ENCODE peak calls at places on chromosomes 3 and 15, in seven cellular contexts. One of them, this sample, is unnamed.

GRCh38 chr15:97504031-97504430 is 456.5 kb upstream of the ARRDC4 start:
- DNase-seq in upper lobe of right lung: no peak
- DNase-seq in HFF-Myc: no peak
- DNase-seq in keratinocyte: peak
- DNase-seq in AG04449: no peak
- DNase-seq in foreskin fibroblast: peak
- DNase-seq in choroid plexus epithelial cell: peak
- DNase-seq in this sample: peak

GRCh38 chr3:187122261-187122660 is 17.0 kb downstream of the RPL39L start:
- DNase-seq in foreskin fibroblast: no peak
- DNase-seq in AG04449: no peak
- DNase-seq in choroid plexus epithelial cell: peak
- DNase-seq in keratinocyte: no peak
- DNase-seq in HFF-Myc: no peak
- DNase-seq in upper lobe of right lung: no peak
- DNase-seq in this sample: no peak

GRCh38 chr3:172939651-172940293 is 189.2 kb downstream of the ECT2 start:
- DNase-seq in AG04449: no peak
- DNase-seq in choroid plexus epithelial cell: peak
- DNase-seq in HFF-Myc: no peak
- DNase-seq in foreskin fibroblast: peak
- DNase-seq in upper lobe of right lung: no peak
- DNase-seq in keratinocyte: no peak
- DNase-seq in this sample: no peak

GRCh38 chr15:100929641-100930042 is 10.5 kb downstream of the LRRK1 start:
- DNase-seq in keratinocyte: peak
- DNase-seq in upper lobe of right lung: no peak
- DNase-seq in HFF-Myc: no peak
- DNase-seq in choroid plexus epithelial cell: peak
- DNase-seq in AG04449: no peak
- DNase-seq in foreskin fibroblast: no peak
- DNase-seq in this sample: peak

GRCh38 chr3:106332884-106333283 is 464.1 kb upstream of the CBLB start:
- DNase-seq in AG04449: no peak
- DNase-seq in upper lobe of right lung: no peak
- DNase-seq in keratinocyte: no peak
- DNase-seq in HFF-Myc: no peak
- DNase-seq in choroid plexus epithelial cell: no peak
- DNase-seq in foreskin fibroblast: no peak
- DNase-seq in this sample: peak

GRCh38 chr15:87609909-87610308 is 646.6 kb downstream of the NTRK3 start:
- DNase-seq in HFF-Myc: no peak
- DNase-seq in choroid plexus epithelial cell: no peak
- DNase-seq in foreskin fibroblast: no peak
- DNase-seq in keratinocyte: no peak
- DNase-seq in upper lobe of right lung: no peak
- DNase-seq in AG04449: no peak
- DNase-seq in this sample: no peak

GRCh38 chr15:39417766-39418165 is 163.1 kb upstream of the THBS1 start:
- DNase-seq in foreskin fibroblast: no peak
- DNase-seq in AG04449: no peak
- DNase-seq in keratinocyte: no peak
- DNase-seq in HFF-Myc: no peak
- DNase-seq in choroid plexus epithelial cell: no peak
- DNase-seq in upper lobe of right lung: no peak
- DNase-seq in this sample: no peak

GRCh38 chr15:71792521-71792920 is 17.8 kb upstream of the NR2E3 start:
- DNase-seq in foreskin fibroblast: peak
- DNase-seq in keratinocyte: peak
- DNase-seq in HFF-Myc: no peak
- DNase-seq in upper lobe of right lung: no peak
- DNase-seq in AG04449: peak
- DNase-seq in choroid plexus epithelial cell: peak
- DNase-seq in this sample: peak

GRCh38 chr3:50264964-50265485 is 3.9 kb upstream of the SEMA3B start:
- DNase-seq in upper lobe of right lung: no peak
- DNase-seq in HFF-Myc: no peak
- DNase-seq in choroid plexus epithelial cell: no peak
- DNase-seq in foreskin fibroblast: no peak
- DNase-seq in keratinocyte: no peak
- DNase-seq in AG04449: no peak
- DNase-seq in this sample: peak

GRCh38 chr3:10351013-10351735 is 30.3 kb upstream of the SEC13 start:
- DNase-seq in keratinocyte: no peak
- DNase-seq in AG04449: no peak
- DNase-seq in HFF-Myc: no peak
- DNase-seq in foreskin fibroblast: no peak
- DNase-seq in upper lobe of right lung: no peak
- DNase-seq in choroid plexus epithelial cell: no peak
- DNase-seq in this sample: no peak

GRCh38 chr15:32029862-32030781 is at the start of gene CHRNA7:
- DNase-seq in choroid plexus epithelial cell: peak
- DNase-seq in keratinocyte: no peak
- DNase-seq in upper lobe of right lung: peak
- DNase-seq in HFF-Myc: no peak
- DNase-seq in foreskin fibroblast: peak
- DNase-seq in AG04449: no peak
- DNase-seq in this sample: peak

GRCh38 chr15:41870689-41871081 is 23.2 kb downstream of the SPTBN5 start:
- DNase-seq in upper lobe of right lung: no peak
- DNase-seq in foreskin fibroblast: peak
- DNase-seq in choroid plexus epithelial cell: peak
- DNase-seq in keratinocyte: peak
- DNase-seq in HFF-Myc: peak
- DNase-seq in AG04449: no peak
- DNase-seq in this sample: peak

GRCh38 chr15:39907216-39907615 is 12.8 kb downstream of the GPR176 start:
- DNase-seq in HFF-Myc: no peak
- DNase-seq in upper lobe of right lung: no peak
- DNase-seq in keratinocyte: no peak
- DNase-seq in choroid plexus epithelial cell: no peak
- DNase-seq in foreskin fibroblast: no peak
- DNase-seq in AG04449: no peak
- DNase-seq in this sample: no peak

GRCh38 chr15:57751177-57751800 is 44.8 kb downstream of the POLR2M start:
- DNase-seq in keratinocyte: no peak
- DNase-seq in foreskin fibroblast: peak
- DNase-seq in HFF-Myc: peak
- DNase-seq in choroid plexus epithelial cell: peak
- DNase-seq in AG04449: no peak
- DNase-seq in upper lobe of right lung: no peak
- DNase-seq in this sample: peak

GRCh38 chr3:105199217-105199616 is 167.5 kb upstream of the ALCAM start:
- DNase-seq in upper lobe of right lung: no peak
- DNase-seq in keratinocyte: no peak
- DNase-seq in foreskin fibroblast: no peak
- DNase-seq in HFF-Myc: no peak
- DNase-seq in choroid plexus epithelial cell: no peak
- DNase-seq in AG04449: no peak
- DNase-seq in this sample: no peak

GRCh38 chr3:12369598-12369997 is 80.7 kb downstream of the PPARG start:
- DNase-seq in choroid plexus epithelial cell: no peak
- DNase-seq in HFF-Myc: no peak
- DNase-seq in keratinocyte: no peak
- DNase-seq in AG04449: no peak
- DNase-seq in foreskin fibroblast: no peak
- DNase-seq in upper lobe of right lung: no peak
- DNase-seq in this sample: no peak

GRCh38 chr15:29233566-29233965 is 36.1 kb downstream of the NSMCE3 start:
- DNase-seq in upper lobe of right lung: no peak
- DNase-seq in keratinocyte: no peak
- DNase-seq in AG04449: no peak
- DNase-seq in HFF-Myc: no peak
- DNase-seq in foreskin fibroblast: no peak
- DNase-seq in choroid plexus epithelial cell: no peak
- DNase-seq in this sample: no peak

GRCh38 chr15:56869573-56869972 is 48.9 kb upstream of the TCF12 start:
- DNase-seq in AG04449: no peak
- DNase-seq in foreskin fibroblast: peak
- DNase-seq in choroid plexus epithelial cell: peak
- DNase-seq in keratinocyte: no peak
- DNase-seq in HFF-Myc: no peak
- DNase-seq in upper lobe of right lung: no peak
- DNase-seq in this sample: peak

GRCh38 chr3:31105438-31106077 is 211.1 kb upstream of the GADL1 start:
- DNase-seq in choroid plexus epithelial cell: peak
- DNase-seq in AG04449: peak
- DNase-seq in foreskin fibroblast: peak
- DNase-seq in HFF-Myc: peak
- DNase-seq in keratinocyte: peak
- DNase-seq in upper lobe of right lung: no peak
- DNase-seq in this sample: peak

GRCh38 chr3:161295325-161295724 is 74.2 kb downstream of the NMD3 start:
- DNase-seq in keratinocyte: no peak
- DNase-seq in upper lobe of right lung: no peak
- DNase-seq in foreskin fibroblast: peak
- DNase-seq in HFF-Myc: peak
- DNase-seq in AG04449: no peak
- DNase-seq in choroid plexus epithelial cell: peak
- DNase-seq in this sample: no peak

GRCh38 chr3:150775001-150775599 is 12.1 kb upstream of the SIAH2 start:
- DNase-seq in keratinocyte: no peak
- DNase-seq in choroid plexus epithelial cell: peak
- DNase-seq in upper lobe of right lung: no peak
- DNase-seq in AG04449: peak
- DNase-seq in HFF-Myc: no peak
- DNase-seq in foreskin fibroblast: peak
- DNase-seq in this sample: peak

GRCh38 chr3:57143886-57144459 is 21.2 kb downstream of the IL17RD start:
- DNase-seq in AG04449: no peak
- DNase-seq in HFF-Myc: no peak
- DNase-seq in upper lobe of right lung: no peak
- DNase-seq in keratinocyte: no peak
- DNase-seq in foreskin fibroblast: no peak
- DNase-seq in choroid plexus epithelial cell: no peak
- DNase-seq in this sample: no peak

GRCh38 chr15:92654662-92655061 is 913 bp downstream of the FAM174B start:
- DNase-seq in AG04449: no peak
- DNase-seq in choroid plexus epithelial cell: no peak
- DNase-seq in foreskin fibroblast: no peak
- DNase-seq in upper lobe of right lung: no peak
- DNase-seq in keratinocyte: no peak
- DNase-seq in HFF-Myc: no peak
- DNase-seq in this sample: no peak

GRCh38 chr15:77421370-77421700 is 647 bp downstream of the HMG20A start:
- DNase-seq in choroid plexus epithelial cell: peak
- DNase-seq in upper lobe of right lung: no peak
- DNase-seq in foreskin fibroblast: no peak
- DNase-seq in HFF-Myc: no peak
- DNase-seq in AG04449: no peak
- DNase-seq in keratinocyte: no peak
- DNase-seq in this sample: peak

GRCh38 chr3:172138792-172139507 is 99.6 kb downstream of the FNDC3B start:
- DNase-seq in foreskin fibroblast: peak
- DNase-seq in choroid plexus epithelial cell: peak
- DNase-seq in HFF-Myc: no peak
- DNase-seq in upper lobe of right lung: no peak
- DNase-seq in keratinocyte: no peak
- DNase-seq in AG04449: no peak
- DNase-seq in this sample: peak

GRCh38 chr3:194184265-194184751 is 48.4 kb downstream of the HES1 start:
- DNase-seq in AG04449: no peak
- DNase-seq in choroid plexus epithelial cell: no peak
- DNase-seq in HFF-Myc: no peak
- DNase-seq in keratinocyte: no peak
- DNase-seq in upper lobe of right lung: no peak
- DNase-seq in foreskin fibroblast: no peak
- DNase-seq in this sample: no peak
- TF ChIP-seq CTCF in AG04449: no peak
- TF ChIP-seq CTCF in choroid plexus epithelial cell: no peak
- TF ChIP-seq CTCF in HFF-Myc: no peak
- TF ChIP-seq CTCF in keratinocyte: no peak
- TF ChIP-seq CTCF in upper lobe of right lung: no peak
- TF ChIP-seq CTCF in foreskin fibroblast: no peak
- TF ChIP-seq CTCF in this sample: no peak

GRCh38 chr3:189272500-189273119 is 100.8 kb downstream of the TPRG1 start:
- DNase-seq in HFF-Myc: no peak
- DNase-seq in keratinocyte: no peak
- DNase-seq in choroid plexus epithelial cell: peak
- DNase-seq in foreskin fibroblast: no peak
- DNase-seq in AG04449: no peak
- DNase-seq in upper lobe of right lung: no peak
- DNase-seq in this sample: no peak
- TF ChIP-seq CTCF in HFF-Myc: peak
- TF ChIP-seq CTCF in keratinocyte: peak
- TF ChIP-seq CTCF in choroid plexus epithelial cell: peak
- TF ChIP-seq CTCF in foreskin fibroblast: peak
- TF ChIP-seq CTCF in AG04449: no peak
- TF ChIP-seq CTCF in upper lobe of right lung: no peak
- TF ChIP-seq CTCF in this sample: peak

GRCh38 chr3:101849714-101850326 is 506 bp downstream of the NFKBIZ start:
- DNase-seq in upper lobe of right lung: peak
- DNase-seq in choroid plexus epithelial cell: no peak
- DNase-seq in keratinocyte: no peak
- DNase-seq in foreskin fibroblast: peak
- DNase-seq in AG04449: no peak
- DNase-seq in HFF-Myc: no peak
- DNase-seq in this sample: no peak
- TF ChIP-seq CTCF in upper lobe of right lung: peak
- TF ChIP-seq CTCF in choroid plexus epithelial cell: no peak
- TF ChIP-seq CTCF in keratinocyte: peak
- TF ChIP-seq CTCF in foreskin fibroblast: no peak
- TF ChIP-seq CTCF in AG04449: peak
- TF ChIP-seq CTCF in HFF-Myc: no peak
- TF ChIP-seq CTCF in this sample: no peak

GRCh38 chr15:60390931-60391501 is 6.8 kb downstream of the ANXA2 start:
- DNase-seq in upper lobe of right lung: no peak
- DNase-seq in keratinocyte: peak
- DNase-seq in AG04449: no peak
- DNase-seq in foreskin fibroblast: peak
- DNase-seq in HFF-Myc: no peak
- DNase-seq in choroid plexus epithelial cell: peak
- DNase-seq in this sample: peak
- TF ChIP-seq CTCF in upper lobe of right lung: no peak
- TF ChIP-seq CTCF in keratinocyte: peak
- TF ChIP-seq CTCF in AG04449: no peak
- TF ChIP-seq CTCF in foreskin fibroblast: no peak
- TF ChIP-seq CTCF in HFF-Myc: no peak
- TF ChIP-seq CTCF in choroid plexus epithelial cell: peak
- TF ChIP-seq CTCF in this sample: no peak

GRCh38 chr15:63090502-63091286 is 31.0 kb upstream of the LACTB start:
- DNase-seq in upper lobe of right lung: no peak
- DNase-seq in AG04449: no peak
- DNase-seq in foreskin fibroblast: no peak
- DNase-seq in choroid plexus epithelial cell: no peak
- DNase-seq in HFF-Myc: no peak
- DNase-seq in keratinocyte: no peak
- DNase-seq in this sample: no peak
- TF ChIP-seq CTCF in upper lobe of right lung: no peak
- TF ChIP-seq CTCF in AG04449: no peak
- TF ChIP-seq CTCF in foreskin fibroblast: no peak
- TF ChIP-seq CTCF in choroid plexus epithelial cell: no peak
- TF ChIP-seq CTCF in HFF-Myc: no peak
- TF ChIP-seq CTCF in keratinocyte: no peak
- TF ChIP-seq CTCF in this sample: no peak